ENCODE peak calls at places on chromosomes 5 and 9, in nine cellular contexts. G is stimulated activated CD4-positive, alpha-beta T cell treated with anti-CD3 and anti-CD28 coated beads, TNF-alpha, amount 100 ng/mL, for 48 hours; P is COR-L47; K is HCT116; E is H54; D is NCI-H1092 treated with DMSO at 0.1 percent for 48 hours; M is GM20000; L is neural progenitor cell; A is CD8-positive, alpha-beta T cell. V is an unnamed sample.

GRCh38 chr9:70452365-70452764 is 37.9 kb upstream of the KLF9 start:
- DNase-seq in G (no peak), P (no peak), K (no peak), E (no peak), D (no peak), M (no peak), L (no peak), A (no peak), V (no peak)

GRCh38 chr5:28174691-28175090 is 1136.3 kb upstream of the CDH9 start:
- DNase-seq in G (no peak), P (no peak), K (no peak), E (no peak), D (no peak), M (no peak), L (no peak), A (no peak), V (no peak)

GRCh38 chr5:103057208-103058130 is 62.5 kb downstream of the GIN1 start:
- DNase-seq in G (no peak), P (no peak), K (no peak), E (no peak), D (no peak), M (no peak), L (no peak), A (no peak), V (no peak)

GRCh38 chr9:100619665-100620064 is 41.8 kb downstream of the CAVIN4 start:
- DNase-seq in G (no peak), P (no peak), K (no peak), E (no peak), D (no peak), M (no peak), L (no peak), A (no peak), V (no peak)

GRCh38 chr5:151093476-151093889 is 12.6 kb upstream of the TNIP1 start:
- DNase-seq in G (no peak), P (no peak), K (no peak), E (peak), D (no peak), M (no peak), L (no peak), A (no peak), V (no peak)

GRCh38 chr5:149392718-149393117 is 13.6 kb upstream of the IL17B start:
- DNase-seq in G (no peak), P (no peak), K (no peak), E (peak), D (no peak), M (no peak), L (no peak), A (no peak), V (no peak)

GRCh38 chr5:36854402-36855140 is 22.0 kb upstream of the NIPBL start:
- DNase-seq in G (no peak), P (no peak), K (peak), E (no peak), D (no peak), M (no peak), L (peak), A (no peak), V (no peak)

GRCh38 chr9:133951265-133951664 is 40.9 kb downstream of the VAV2 start:
- DNase-seq in G (no peak), P (no peak), K (no peak), E (no peak), D (no peak), M (no peak), L (no peak), A (no peak), V (no peak)

GRCh38 chr9:114450833-114451706 is 54.2 kb downstream of the WHRN start:
- DNase-seq in G (no peak), P (no peak), K (no peak), E (no peak), D (no peak), M (peak), L (no peak), A (no peak), V (no peak)

GRCh38 chr5:68086857-68087256 is 128.7 kb upstream of the PIK3R1 start:
- DNase-seq in G (no peak), P (no peak), K (no peak), E (no peak), D (no peak), M (no peak), L (no peak), A (no peak), V (no peak)

GRCh38 chr5:180381851-180382480 is 28.8 kb upstream of the GFPT2 start:
- DNase-seq in G (no peak), P (no peak), K (no peak), E (no peak), D (no peak), M (no peak), L (no peak), A (no peak), V (no peak)

GRCh38 chr5:55650391-55650790 is 61.7 kb downstream of the SLC38A9 start:
- DNase-seq in G (no peak), P (no peak), K (no peak), E (no peak), D (no peak), M (no peak), L (no peak), A (no peak), V (no peak)

GRCh38 chr9:72960446-72960845 is 7.6 kb upstream of the ALDH1A1 start:
- DNase-seq in G (no peak), P (no peak), K (no peak), E (no peak), D (no peak), M (no peak), L (no peak), A (no peak), V (no peak)

GRCh38 chr5:180133971-180134508 is 62.5 kb upstream of the RNF130 start:
- DNase-seq in G (no peak), P (no peak), K (no peak), E (no peak), D (no peak), M (no peak), L (no peak), A (no peak), V (no peak)

GRCh38 chr9:96680812-96681499 is 25.8 kb upstream of the PRXL2C start:
- DNase-seq in G (no peak), P (no peak), K (no peak), E (no peak), D (no peak), M (no peak), L (no peak), A (no peak), V (no peak)

GRCh38 chr5:88551724-88552345 is 283.2 kb upstream of the TMEM161B start:
- DNase-seq in G (no peak), P (peak), K (no peak), E (no peak), D (no peak), M (no peak), L (peak), A (no peak), V (no peak)

GRCh38 chr9:114592356-114592755 is 4.8 kb downstream of the ATP6V1G1 start:
- DNase-seq in G (no peak), P (no peak), K (no peak), E (no peak), D (no peak), M (no peak), L (no peak), A (peak), V (no peak)

GRCh38 chr5:21236104-21236503 is 1248.1 kb upstream of the CDH18 start:
- DNase-seq in G (no peak), P (no peak), K (no peak), E (no peak), D (no peak), M (no peak), L (no peak), A (no peak), V (no peak)

GRCh38 chr9:112233769-112234168 is 58.7 kb upstream of the SUSD1 start:
- DNase-seq in G (no peak), P (no peak), K (no peak), E (no peak), D (no peak), M (no peak), L (no peak), A (no peak), V (no peak)

GRCh38 chr9:129336601-129337286 is 158.7 kb upstream of the IER5L start:
- DNase-seq in G (no peak), P (no peak), K (no peak), E (no peak), D (no peak), M (peak), L (peak), A (peak), V (no peak)

GRCh38 chr5:146751781-146752401 is 126.7 kb downstream of the PPP2R2B start:
- DNase-seq in G (peak), P (no peak), K (no peak), E (no peak), D (no peak), M (peak), L (no peak), A (peak), V (no peak)

GRCh38 chr5:4879075-4879474 is 261.1 kb upstream of the ADAMTS16 start:
- DNase-seq in G (no peak), P (no peak), K (no peak), E (no peak), D (no peak), M (no peak), L (no peak), A (no peak), V (no peak)

GRCh38 chr5:103587185-103587748 is 24.7 kb upstream of the NUDT12 start:
- DNase-seq in G (no peak), P (peak), K (no peak), E (no peak), D (peak), M (no peak), L (peak), A (no peak), V (peak)

GRCh38 chr5:134387443-134387842 is 16.1 kb downstream of the UBE2B start:
- DNase-seq in G (no peak), P (no peak), K (no peak), E (no peak), D (no peak), M (no peak), L (no peak), A (no peak), V (no peak)

GRCh38 chr5:91885291-91886265 is 502.5 kb upstream of the ARRDC3 start:
- DNase-seq in G (no peak), P (peak), K (no peak), E (no peak), D (peak), M (no peak), L (no peak), A (no peak), V (no peak)

GRCh38 chr9:92328225-92328624 is 2.5 kb downstream of the CENPP start:
- DNase-seq in G (no peak), P (peak), K (peak), E (peak), D (peak), M (peak), L (peak), A (no peak), V (peak)

GRCh38 chr5:138503487-138504270 is 38.4 kb downstream of the EGR1 start:
- DNase-seq in G (no peak), P (peak), K (peak), E (peak), D (peak), M (peak), L (peak), A (peak), V (peak)

GRCh38 chr9:134967547-134967930 is 49.8 kb upstream of the FCN1 start:
- DNase-seq in G (no peak), P (no peak), K (no peak), E (no peak), D (no peak), M (no peak), L (no peak), A (no peak), V (no peak)

GRCh38 chr5:56680731-56681130 is 134.6 kb upstream of the MAP3K1 start:
- DNase-seq in G (no peak), P (no peak), K (no peak), E (no peak), D (no peak), M (no peak), L (no peak), A (no peak), V (no peak)

GRCh38 chr9:134738869-134739659 is 97.5 kb downstream of the COL5A1 start:
- DNase-seq in G (no peak), P (peak), K (peak), E (peak), D (peak), M (peak), L (peak), A (peak), V (peak)

GRCh38 chr9:137028013-137028280 is at the start of gene ABCA2:
- DNase-seq in G (no peak), P (no peak), K (no peak), E (peak), D (no peak), M (no peak), L (no peak), A (no peak), V (peak)

GRCh38 chr9:33687779-33688178 is 107.6 kb upstream of the PRSS3 start:
- DNase-seq in G (no peak), P (peak), K (no peak), E (no peak), D (peak), M (no peak), L (no peak), A (no peak), V (no peak)

GRCh38 chr9:33138768-33139167 is 28.4 kb downstream of the B4GALT1 start:
- DNase-seq in G (no peak), P (no peak), K (no peak), E (no peak), D (no peak), M (no peak), L (no peak), A (no peak), V (no peak)

V was measured in HuH-7.5.